ENCODE peak calls at places on chromosomes 13 and 19, in eight cellular contexts. F is GM12878; D is endodermal cell; A is tibial artery; O is CD4-positive, alpha-beta memory T cell; B is cardiac muscle cell; Y is tibial nerve; T is heart right ventricle. Z is an unnamed sample. For H3K4me1, the result is how much of the 10 kb centered on the place peaks cover.

GRCh38 chr13:41193469-41193868 is 900 bp downstream of the KBTBD7 start:
- DNase-seq in B (no peak), A (no peak), D (no peak), O (no peak), T (no peak), Y (no peak), F (no peak), Z (no peak)

GRCh38 chr13:65864039-65864438 is 1366.1 kb downstream of the PCDH9 start:
- DNase-seq in O (no peak), A (no peak), F (no peak), B (no peak), Y (no peak), T (no peak), D (no peak), Z (no peak)

GRCh38 chr13:39091586-39091985 is 53.3 kb downstream of the NHLRC3 start:
- DNase-seq in O (no peak), B (no peak), A (no peak), F (no peak), Y (no peak), T (no peak), D (no peak), Z (no peak)

GRCh38 chr19:17526922-17527321 is 15.5 kb downstream of the PGLS start:
- DNase-seq in Y (no peak), T (no peak), F (peak), A (no peak), B (no peak), D (no peak), O (no peak), Z (no peak)

GRCh38 chr13:48320396-48320790 is 16.8 kb downstream of the RB1 start:
- DNase-seq in A (no peak), Y (no peak), B (no peak), O (no peak), F (no peak), D (no peak), T (no peak), Z (no peak)

GRCh38 chr19:57227461-57227860 is 3.4 kb upstream of the AURKC start:
- DNase-seq in A (no peak), B (no peak), Y (no peak), F (no peak), O (no peak), D (peak), T (no peak), Z (no peak)

GRCh38 chr13:61880576-61881283 is 465.1 kb upstream of the PCDH20 start:
- DNase-seq in D (peak), A (no peak), T (no peak), F (no peak), Y (no peak), O (no peak), B (peak), Z (no peak)

GRCh38 chr19:19274146-19274545 is 1.0 kb upstream of the TM6SF2 start:
- DNase-seq in T (no peak), O (no peak), B (no peak), F (no peak), Y (no peak), A (no peak), D (peak), Z (no peak)

GRCh38 chr13:50078512-50079277 is 63.5 kb downstream of the KCNRG start:
- DNase-seq in D (no peak), O (no peak), F (no peak), A (no peak), T (no peak), B (no peak), Y (no peak), Z (no peak)

GRCh38 chr13:111961236-111961635 is 105.7 kb upstream of the SOX1 start:
- DNase-seq in Y (no peak), D (peak), F (no peak), O (no peak), A (no peak), T (no peak), B (no peak), Z (no peak)

GRCh38 chr19:16714702-16715294 is 4.8 kb upstream of the NWD1 start:
- DNase-seq in A (peak), B (peak), T (peak), F (peak), D (peak), Y (peak), O (peak), Z (no peak)

GRCh38 chr13:111281751-111282311 is 38.6 kb upstream of the TEX29 start:
- DNase-seq in A (no peak), O (no peak), T (no peak), B (peak), D (no peak), Y (no peak), F (no peak), Z (no peak)

GRCh38 chr13:97030705-97031452 is 36.6 kb upstream of the OXGR1 start:
- DNase-seq in F (no peak), T (no peak), A (no peak), Y (no peak), B (peak), D (no peak), O (no peak), Z (no peak)

GRCh38 chr13:111575276-111575675 is 254.8 kb downstream of the TEX29 start:
- DNase-seq in D (no peak), F (no peak), B (no peak), Y (no peak), A (no peak), O (no peak), T (no peak), Z (no peak)

GRCh38 chr13:23321534-23322241 is 111.8 kb downstream of the SACS start:
- DNase-seq in A (peak), T (no peak), D (no peak), F (peak), B (peak), O (no peak), Y (peak), Z (peak)

GRCh38 chr19:14090509-14091085 is at the start of gene SAMD1:
- DNase-seq in O (peak), B (peak), D (peak), F (no peak), Y (peak), T (peak), A (peak), Z (peak)

GRCh38 chr19:44845612-44846454 is at the start of gene NECTIN2:
- DNase-seq in O (peak), F (peak), D (peak), Y (peak), T (peak), B (peak), A (peak), Z (peak)

GRCh38 chr13:101434486-101434885 is 18.0 kb upstream of the ITGBL1 start:
- DNase-seq in D (no peak), Y (no peak), A (no peak), O (no peak), T (no peak), B (peak), F (no peak), Z (no peak)

GRCh38 chr13:57123660-57124059 is 17.1 kb upstream of the PRR20A start:
- DNase-seq in A (peak), B (peak), D (no peak), F (no peak), O (no peak), T (no peak), Y (peak), Z (no peak)

GRCh38 chr19:48830965-48831364 is 5.3 kb downstream of the HSD17B14 start:
- DNase-seq in D (no peak), T (no peak), A (no peak), B (no peak), Y (no peak), F (no peak), O (no peak), Z (no peak)

GRCh38 chr13:71603255-71603654 is 263.7 kb downstream of the DACH1 start:
- DNase-seq in F (no peak), O (no peak), T (no peak), B (no peak), D (no peak), A (no peak), Y (no peak), Z (no peak)

GRCh38 chr19:54478677-54479266 is 5.7 kb upstream of the CDC42EP5 start:
- DNase-seq in Y (no peak), T (no peak), F (no peak), D (peak), A (no peak), O (no peak), B (peak), Z (no peak)

GRCh38 chr13:34620073-34620858 is 321.8 kb upstream of the NBEA start:
- DNase-seq in A (no peak), F (no peak), T (no peak), Y (no peak), B (no peak), D (no peak), O (no peak), Z (no peak)

GRCh38 chr13:110455444-110455843 is 106.1 kb downstream of the RAB20 start:
- DNase-seq in O (no peak), F (no peak), A (no peak), T (no peak), Y (no peak), D (no peak), B (no peak), Z (no peak)

GRCh38 chr13:24356837-24357236 is 47.5 kb downstream of the C1QTNF9 start:
- DNase-seq in T (no peak), A (no peak), D (no peak), B (no peak), O (no peak), F (no peak), Y (no peak), Z (no peak)

GRCh38 chr13:88602786-88603777 is 931.9 kb downstream of the SLITRK5 start:
- DNase-seq in O (no peak), B (no peak), A (no peak), T (no peak), Y (no peak), D (no peak), F (no peak), Z (no peak)

GRCh38 chr13:42492372-42492920 is 81.5 kb upstream of the TNFSF11 start:
- DNase-seq in Y (no peak), T (no peak), D (no peak), B (no peak), F (no peak), A (no peak), O (no peak), Z (no peak)

GRCh38 chr13:88617176-88617575 is 946.0 kb downstream of the SLITRK5 start:
- DNase-seq in D (no peak), T (no peak), F (no peak), A (no peak), Y (no peak), O (no peak), B (no peak), Z (no peak)

GRCh38 chr13:95533545-95534135 is 18.9 kb upstream of the CLDN10 start:
- DNase-seq in F (no peak), T (no peak), A (no peak), B (no peak), O (no peak), Y (no peak), D (peak), Z (no peak)

GRCh38 chr13:95540848-95541247 is 11.7 kb upstream of the CLDN10 start:
- DNase-seq in B (no peak), O (no peak), D (no peak), Y (no peak), T (peak), A (no peak), F (no peak), Z (no peak)

GRCh38 chr13:95530178-95530577 is 22.3 kb upstream of the CLDN10 start:
- DNase-seq in D (no peak), A (peak), T (no peak), F (no peak), O (no peak), Y (no peak), B (peak), Z (no peak)

GRCh38 chr13:95536629-95537241 is 15.8 kb upstream of the CLDN10 start:
- DNase-seq in F (no peak), B (peak), T (no peak), A (no peak), D (no peak), O (no peak), Y (no peak), Z (no peak)

GRCh38 chr13:95535243-95535642 is 17.3 kb upstream of the CLDN10 start:
- DNase-seq in O (no peak), Y (no peak), A (no peak), B (no peak), F (no peak), D (no peak), T (no peak), Z (no peak)
- H3K4me1 ChIP-seq in O (under half), Y (under half), A (under half), B (under half), F (under half), D (under half), T (under half), Z (under half)

DNA sequence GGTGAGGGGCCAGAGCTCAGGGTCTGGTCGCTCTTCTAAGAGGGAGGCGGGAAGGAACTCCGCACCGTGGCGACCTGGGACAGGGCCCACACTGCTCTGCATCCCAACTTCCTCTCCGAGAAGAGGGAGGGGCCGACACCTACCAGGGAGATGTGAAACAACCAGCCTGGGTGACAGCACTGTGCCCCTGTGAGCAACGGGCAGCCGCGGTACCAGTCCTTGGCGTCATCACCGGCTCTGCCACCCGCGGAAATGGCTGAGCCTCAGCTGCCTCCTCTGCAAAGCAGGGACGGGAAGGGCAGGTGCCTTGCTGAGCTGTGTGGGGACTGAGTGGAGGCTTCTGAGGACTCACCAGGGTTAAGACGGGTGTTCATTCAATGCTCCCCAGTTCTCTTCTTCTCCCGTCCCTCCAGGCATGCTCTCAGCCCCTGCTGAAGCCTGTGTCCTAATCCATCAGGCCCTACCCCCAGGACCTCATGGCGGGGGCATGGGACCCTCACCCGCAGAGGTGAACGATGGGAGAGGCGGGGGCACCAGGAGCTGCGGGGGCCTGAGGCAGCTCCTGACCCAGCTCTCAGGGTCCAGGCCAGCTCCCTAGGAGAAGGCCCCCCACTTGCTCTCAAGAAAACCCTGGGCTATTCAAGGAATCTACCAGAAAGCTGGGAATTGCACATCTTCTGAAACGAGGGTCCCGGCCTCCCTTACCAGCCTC is 9.3 kb downstream of the ZNF787 start:
- DNase-seq in O (no peak), B (no peak), T (peak), A (no peak), D (no peak), Y (no peak), F (no peak), Z (no peak)
- H3K4me1 ChIP-seq in O (under half), B (half or more), T (half or more), A (under half), D (under half), Y (half or more), F (under half), Z (under half)

DNA sequence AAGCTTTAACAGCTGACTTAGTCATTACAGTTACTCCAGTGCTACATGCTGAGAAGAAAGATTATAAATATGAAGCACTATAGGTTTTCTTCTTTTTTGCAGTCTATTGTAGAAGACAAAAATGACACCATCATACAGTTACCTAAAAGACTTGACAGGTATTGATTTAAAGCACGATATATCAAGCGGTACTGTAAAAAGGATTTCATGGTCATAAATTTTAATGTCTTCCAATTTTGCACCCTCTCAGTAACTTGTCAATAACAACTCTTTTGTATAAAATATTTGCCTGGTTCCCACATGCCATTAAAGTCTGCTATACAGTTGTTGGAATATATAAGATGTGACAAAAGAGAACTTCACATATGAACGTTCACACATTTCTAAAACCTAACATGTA is 102.8 kb downstream of the ZIC5 start:
- DNase-seq in B (no peak), D (no peak), A (no peak), T (no peak), F (no peak), O (no peak), Y (no peak), Z (no peak)
- H3K4me1 ChIP-seq in B (under half), D (under half), A (under half), T (under half), F (under half), O (under half), Y (under half), Z (under half)

GRCh38 chr19:50660083-50660366 is 10.8 kb downstream of the C19orf81 start:
- DNase-seq in B (no peak), Y (no peak), T (no peak), D (no peak), A (no peak), O (no peak), F (no peak), Z (no peak)
- H3K4me1 ChIP-seq in B (under half), Y (under half), T (under half), D (under half), A (under half), O (under half), F (under half), Z (under half)

GRCh38 chr13:45339399-45339798 is 1.6 kb downstream of the TPT1 start:
- DNase-seq in T (no peak), Y (no peak), F (no peak), A (no peak), O (no peak), B (no peak), D (no peak), Z (no peak)

GRCh38 chr13:45335397-45336024 is 5.5 kb downstream of the TPT1 start:
- DNase-seq in D (no peak), Y (no peak), T (no peak), B (peak), A (no peak), O (no peak), F (no peak), Z (no peak)

GRCh38 chr13:45336025-45336800 is 4.8 kb downstream of the TPT1 start:
- DNase-seq in B (peak), T (no peak), D (peak), Y (no peak), F (no peak), O (no peak), A (no peak), Z (no peak)

GRCh38 chr13:45337803-45338202 is 3.2 kb downstream of the TPT1 start:
- DNase-seq in O (no peak), A (no peak), D (no peak), B (no peak), T (no peak), Y (no peak), F (no peak), Z (no peak)

GRCh38 chr13:45337395-45337794 is 3.6 kb downstream of the TPT1 start:
- DNase-seq in O (no peak), Y (no peak), T (no peak), D (no peak), F (no peak), A (no peak), B (no peak), Z (no peak)
- H3K4me1 ChIP-seq in O (half or more), Y (half or more), T (half or more), D (under half), F (under half), A (half or more), B (under half), Z (under half)

GRCh38 chr13:77026255-77026782 is 640 bp downstream of the FBXL3 start:
- DNase-seq in T (peak), A (peak), F (peak), O (peak), Y (peak), D (peak), B (peak), Z (peak)
- H3K4me1 ChIP-seq in T (half or more), A (under half), F (under half), O (half or more), Y (half or more), D (under half), B (under half), Z (under half)

DNA sequence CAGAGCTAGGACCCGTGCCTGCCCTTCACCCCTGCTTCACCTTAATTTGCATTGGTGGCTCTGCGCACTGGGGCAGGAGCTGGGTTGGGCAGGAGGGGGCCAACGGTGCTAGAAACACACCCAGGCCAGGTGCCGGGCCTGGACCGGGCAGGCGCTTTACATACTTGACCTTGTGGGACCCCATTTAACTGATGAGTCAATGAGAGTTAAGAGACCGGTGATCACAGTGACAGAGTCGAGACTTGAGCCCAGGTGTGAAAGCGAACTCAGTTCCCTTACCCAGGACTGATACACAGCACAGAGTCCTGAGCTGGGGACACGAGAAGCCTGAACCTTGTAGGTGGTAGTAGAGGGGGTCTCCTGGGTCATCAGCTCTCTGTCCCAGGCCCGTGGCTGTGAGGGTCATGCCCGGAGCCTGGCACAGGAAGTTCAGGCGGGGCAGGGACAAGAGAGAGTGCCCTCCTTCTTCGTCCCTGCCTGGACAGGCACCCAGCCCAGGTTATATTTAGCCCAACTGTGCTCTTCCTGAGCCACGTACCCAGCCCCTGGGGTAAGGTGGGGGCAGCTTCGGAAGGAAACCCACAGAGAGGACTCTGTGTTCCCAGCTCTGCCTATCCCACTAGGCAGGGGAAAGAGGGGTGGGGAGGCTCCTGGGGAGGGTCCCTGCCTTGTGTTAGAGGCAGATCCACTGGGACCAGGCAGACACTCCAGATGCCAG is 1.9 kb downstream of the PRX start:
- DNase-seq in F (no peak), D (peak), B (no peak), T (peak), A (no peak), O (no peak), Y (no peak), Z (no peak)
- H3K4me1 ChIP-seq in F (under half), D (under half), B (under half), T (under half), A (under half), O (under half), Y (under half), Z (under half)

DNA sequence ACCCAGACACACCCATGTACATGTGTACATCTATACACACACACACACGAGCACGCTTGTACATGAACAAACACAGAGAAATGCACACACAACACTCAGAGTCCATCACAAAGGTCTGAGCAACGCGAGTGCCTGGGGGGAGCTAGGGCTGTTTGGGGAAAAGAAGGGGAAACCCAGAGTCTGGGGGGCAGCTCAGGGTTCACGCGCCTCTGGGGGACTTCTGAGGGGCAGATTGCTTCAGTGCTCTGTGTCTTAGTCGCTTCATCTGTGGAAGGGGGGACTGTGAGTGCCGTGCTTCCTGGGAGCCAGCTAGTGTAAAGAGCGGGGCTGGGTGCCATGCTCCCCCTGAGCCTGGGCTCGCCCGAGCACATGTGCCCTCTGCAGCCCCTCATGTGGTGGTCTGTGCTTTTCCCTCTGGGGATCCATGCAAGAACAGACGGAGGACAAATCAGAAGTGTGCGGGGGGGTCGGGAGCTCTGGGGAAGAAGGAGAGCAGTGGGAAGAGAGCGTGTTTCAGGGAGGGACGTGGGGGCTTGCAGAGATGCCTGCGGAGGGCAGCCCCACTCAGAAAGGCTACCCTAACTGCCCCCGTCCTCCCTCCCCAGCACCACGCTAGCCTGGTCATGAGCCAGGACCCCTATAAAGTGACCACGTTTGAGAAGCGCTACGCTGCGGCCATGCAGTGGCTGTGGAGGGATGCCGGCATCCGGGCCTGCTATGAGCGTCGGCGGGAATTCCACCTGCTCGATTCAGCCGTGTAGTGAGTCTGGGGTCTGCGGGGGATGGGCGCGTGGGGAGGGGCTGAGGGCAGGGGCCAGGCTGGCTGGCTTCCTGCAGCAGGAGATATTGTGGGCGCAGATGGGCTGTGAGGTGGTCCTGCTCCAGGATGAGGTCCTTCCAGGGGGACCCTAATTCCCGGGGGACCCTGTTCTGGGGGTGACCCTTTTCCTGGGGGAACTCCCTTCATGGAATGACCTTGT is 14.0 kb downstream of the GNA15 start:
- DNase-seq in D (no peak), A (no peak), Y (no peak), O (no peak), F (no peak), B (no peak), T (no peak), Z (no peak)
- H3K4me1 ChIP-seq in D (under half), A (under half), Y (under half), O (under half), F (under half), B (under half), T (under half), Z (under half)